ENCODE peak calls at places on chromosome 7, in ten cellular contexts. H is AG04450; R is left lobe of liver; F is fibroblast of pulmonary artery; L is vagina; D is NCI-H2171; S is adrenal gland; N is lung; X is stimulated activated CD4-positive, alpha-beta T cell treated with anti-CD3 and anti-CD28 coated beads, TNF-alpha, amount 100 ng/mL, for 24 hours; U is neuronal stem cell. K is an unnamed sample.
A peak's percentile ranks its signal among the peaks of the same experiment; 100 is the strongest.

GRCh38 chr7:122622682-122623081 is 76.2 kb downstream of the RNF133 start:
- DNase-seq in H (no peak), R (no peak), F (no peak), L (no peak), D (peak; percentile 12), S (no peak), N (no peak), X (no peak), U (no peak), K (no peak)

GRCh38 chr7:139775829-139776266 is 1.9 kb downstream of the HIPK2 start:
- DNase-seq in H (peak; percentile 51), R (no peak), F (peak; percentile 90), L (no peak), D (peak; percentile 52), S (peak; percentile 66), N (peak; percentile 64), X (peak; percentile 33), U (no peak), K (peak; percentile 70)

GRCh38 chr7:45203947-45204445 is 46.4 kb downstream of the RAMP3 start:
- DNase-seq in H (peak; percentile 7), R (no peak), F (peak; percentile 63), L (no peak), D (no peak), S (no peak), N (no peak), X (no peak), U (no peak), K (no peak)

GRCh38 chr7:110645060-110645459 is 445.9 kb upstream of the LRRN3 start:
- DNase-seq in H (no peak), R (no peak), F (no peak), L (no peak), D (no peak), S (no peak), N (no peak), X (no peak), U (no peak), K (no peak)

GRCh38 chr7:102953421-102953820 is 40.6 kb downstream of the LRRC17 start:
- DNase-seq in H (no peak), R (no peak), F (no peak), L (no peak), D (no peak), S (no peak), N (no peak), X (no peak), U (no peak), K (no peak)

GRCh38 chr7:101599787-101600186 is 29.3 kb downstream of the MYL10 start:
- DNase-seq in H (no peak), R (no peak), F (no peak), L (no peak), D (no peak), S (no peak), N (no peak), X (no peak), U (no peak), K (no peak)

GRCh38 chr7:142873281-142873784 is 12.2 kb downstream of the TRPV6 start:
- DNase-seq in H (no peak), R (peak; percentile 47), F (peak; percentile 3), L (no peak), D (no peak), S (no peak), N (no peak), X (peak; percentile 42), U (no peak), K (peak; percentile 55)

GRCh38 chr7:40570218-40570617 is 435.4 kb downstream of the SUGCT start:
- DNase-seq in H (no peak), R (no peak), F (no peak), L (no peak), D (no peak), S (no peak), N (no peak), X (no peak), U (peak; percentile 6), K (no peak)

GRCh38 chr7:88132725-88133124 is 87.1 kb downstream of the SRI start:
- DNase-seq in H (no peak), R (no peak), F (no peak), L (no peak), D (no peak), S (no peak), N (no peak), X (no peak), U (no peak), K (no peak)

K was measured in BE2C.